ENCODE peak calls at places on chromosomes 11 and 22, in six cellular contexts. Y, X, V, Z, B and W are unnamed samples.

GRCh38 chr11:16367252-16367651 is 10.9 kb upstream of the SOX6 start:
- DNase-seq in Y (no peak), X (no peak), V (no peak), Z (no peak), B (no peak), W (no peak)

GRCh38 chr11:131758726-131759125 is 388.3 kb downstream of the NTM start:
- DNase-seq in Y (no peak), X (no peak), V (no peak), Z (no peak), B (no peak), W (no peak)

GRCh38 chr11:130762342-130763037 is 153.8 kb downstream of the SNX19 start:
- DNase-seq in Y (no peak), X (peak), V (no peak), Z (no peak), B (no peak), W (no peak)

GRCh38 chr11:23772081-23772480 is 724.8 kb upstream of the LUZP2 start:
- DNase-seq in Y (no peak), X (no peak), V (no peak), Z (no peak), B (no peak), W (no peak)

GRCh38 chr11:134544095-134544815 is 132.2 kb upstream of the B3GAT1 start:
- DNase-seq in Y (no peak), X (no peak), V (no peak), Z (no peak), B (no peak), W (no peak)

GRCh38 chr22:45268958-45269844 is 15.5 kb upstream of the UPK3A start:
- DNase-seq in Y (no peak), X (peak), V (peak), Z (peak), B (peak), W (peak)

GRCh38 chr22:42358643-42359558 is 73.3 kb downstream of the NFAM1 start:
- DNase-seq in Y (no peak), X (no peak), V (no peak), Z (no peak), B (no peak), W (no peak)

GRCh38 chr22:27810566-27810965 is 9.0 kb upstream of the MN1 start:
- DNase-seq in Y (no peak), X (no peak), V (no peak), Z (peak), B (peak), W (no peak)

GRCh38 chr11:28529046-28529445 is 420.9 kb downstream of the METTL15 start:
- DNase-seq in Y (peak), X (no peak), V (no peak), Z (no peak), B (peak), W (no peak)

GRCh38 chr22:21849489-21849888 is 18.0 kb downstream of the MAPK1 start:
- DNase-seq in Y (no peak), X (no peak), V (no peak), Z (no peak), B (no peak), W (no peak)

GRCh38 chr22:19942071-19942885 is 660 bp upstream of the TXNRD2 start:
- DNase-seq in Y (peak), X (peak), V (no peak), Z (no peak), B (peak), W (no peak)

GRCh38 chr11:20355221-20356219 is 8.0 kb upstream of the HTATIP2 start:
- DNase-seq in Y (peak), X (peak), V (peak), Z (peak), B (peak), W (peak)

GRCh38 chr11:104918113-104918824 is 20.0 kb upstream of the CASP12 start:
- DNase-seq in Y (peak), X (peak), V (no peak), Z (no peak), B (peak), W (no peak)

GRCh38 chr11:69773626-69774353 is 1.4 kb downstream of the FGF4 start:
- DNase-seq in Y (no peak), X (no peak), V (no peak), Z (no peak), B (no peak), W (no peak)

GRCh38 chr22:23537421-23537820 is 42.7 kb downstream of the IGLL1 start:
- DNase-seq in Y (no peak), X (no peak), V (peak), Z (no peak), B (no peak), W (no peak)

GRCh38 chr11:105282658-105283057 is 143.1 kb upstream of the CARD18 start:
- DNase-seq in Y (peak), X (no peak), V (no peak), Z (no peak), B (no peak), W (no peak)

GRCh38 chr11:126282742-126283591 is at the start of gene TIRAP:
- DNase-seq in Y (peak), X (peak), V (peak), Z (peak), B (peak), W (peak)

GRCh38 chr11:65870307-65870658 is 2.3 kb downstream of the EFEMP2 start:
- DNase-seq in Y (no peak), X (no peak), V (no peak), Z (no peak), B (no peak), W (no peak)